ENCODE peak calls at places on chromosome 3, in seven cellular contexts. R, Y, L, Z, W, P and D are unnamed samples.

GRCh38 chr3:121574449-121574848 is 6.7 kb downstream of the ARGFX start:
- DNase-seq in R (no peak), Y (no peak), L (peak), Z (peak), W (peak), P (no peak), D (no peak)

GRCh38 chr3:123486460-123486859 is 37.6 kb upstream of the ADCY5 start:
- DNase-seq in R (no peak), Y (no peak), L (no peak), Z (no peak), W (no peak), P (no peak), D (no peak)

GRCh38 chr3:52218953-52219650 is 6.3 kb downstream of the TLR9 start:
- DNase-seq in R (no peak), Y (no peak), L (no peak), Z (peak), W (no peak), P (no peak), D (no peak)

GRCh38 chr3:66938338-66938963 is 59.7 kb upstream of the KBTBD8 start:
- DNase-seq in R (no peak), Y (peak), L (no peak), Z (peak), W (peak), P (no peak), D (peak)

GRCh38 chr3:179791793-179792192 is 139.0 kb downstream of the USP13 start:
- DNase-seq in R (no peak), Y (no peak), L (no peak), Z (no peak), W (no peak), P (no peak), D (no peak)

GRCh38 chr3:179256813-179257212 is 5.9 kb upstream of the KCNMB3 start:
- DNase-seq in R (no peak), Y (no peak), L (no peak), Z (no peak), W (no peak), P (no peak), D (no peak)

GRCh38 chr3:127738192-127738840 is 65.6 kb downstream of the ABTB1 start:
- DNase-seq in R (no peak), Y (no peak), L (no peak), Z (no peak), W (peak), P (no peak), D (no peak)

GRCh38 chr3:102069211-102069662 is 219.9 kb downstream of the NFKBIZ start:
- DNase-seq in R (no peak), Y (no peak), L (peak), Z (no peak), W (peak), P (no peak), D (no peak)

GRCh38 chr3:151314132-151314531 is 2.5 kb downstream of the GPR87 start:
- DNase-seq in R (no peak), Y (no peak), L (no peak), Z (no peak), W (no peak), P (no peak), D (no peak)

GRCh38 chr3:52055537-52056351 is 627 bp downstream of the DUSP7 start:
- DNase-seq in R (no peak), Y (no peak), L (no peak), Z (peak), W (peak), P (peak), D (peak)

GRCh38 chr3:23612296-23612891 is 193.4 kb upstream of the UBE2E1 start:
- DNase-seq in R (no peak), Y (no peak), L (peak), Z (no peak), W (peak), P (no peak), D (no peak)

GRCh38 chr3:71397046-71397445 is 186.5 kb downstream of the FOXP1 start:
- DNase-seq in R (no peak), Y (no peak), L (no peak), Z (no peak), W (peak), P (no peak), D (peak)

GRCh38 chr3:158382479-158382878 is 188.5 kb upstream of the MLF1 start:
- DNase-seq in R (no peak), Y (no peak), L (no peak), Z (no peak), W (no peak), P (no peak), D (no peak)

GRCh38 chr3:115148142-115148790 is 1.2 kb upstream of the ZBTB20 start:
- DNase-seq in R (no peak), Y (no peak), L (no peak), Z (no peak), W (no peak), P (no peak), D (no peak)

GRCh38 chr3:126125341-126125740 is 41.4 kb upstream of the SLC41A3 start:
- DNase-seq in R (no peak), Y (no peak), L (no peak), Z (no peak), W (no peak), P (no peak), D (no peak)

GRCh38 chr3:112043621-112044201 is 9.2 kb downstream of the TMPRSS7 start:
- DNase-seq in R (peak), Y (peak), L (no peak), Z (peak), W (peak), P (no peak), D (peak)

GRCh38 chr3:38004415-38005075 is 14.0 kb downstream of the VILL start:
- DNase-seq in R (no peak), Y (no peak), L (peak), Z (peak), W (peak), P (no peak), D (peak)

GRCh38 chr3:50610992-50611463 is 546 bp downstream of the CISH start:
- DNase-seq in R (no peak), Y (no peak), L (no peak), Z (no peak), W (no peak), P (no peak), D (no peak)

GRCh38 chr3:163916596-163917560 is 1161.4 kb downstream of the SI start:
- DNase-seq in R (no peak), Y (no peak), L (no peak), Z (no peak), W (peak), P (no peak), D (no peak)

GRCh38 chr3:43867673-43868072 is 176.9 kb downstream of the ABHD5 start:
- DNase-seq in R (no peak), Y (no peak), L (no peak), Z (no peak), W (peak), P (no peak), D (no peak)

GRCh38 chr3:70433091-70433490 is 120.7 kb upstream of the MDFIC2 start:
- DNase-seq in R (no peak), Y (no peak), L (no peak), Z (no peak), W (peak), P (no peak), D (no peak)

GRCh38 chr3:58356054-58356453 is 23.4 kb downstream of the PXK start:
- DNase-seq in R (no peak), Y (no peak), L (no peak), Z (no peak), W (peak), P (no peak), D (no peak)

GRCh38 chr3:143035466-143036214 is 34.3 kb downstream of the U2SURP start:
- DNase-seq in R (no peak), Y (peak), L (no peak), Z (no peak), W (peak), P (no peak), D (no peak)

GRCh38 chr3:153052096-153052460 is 109.9 kb upstream of the RAP2B start:
- DNase-seq in R (no peak), Y (no peak), L (peak), Z (no peak), W (peak), P (no peak), D (no peak)

GRCh38 chr3:55405436-55405835 is 81.7 kb downstream of the WNT5A start:
- DNase-seq in R (no peak), Y (no peak), L (no peak), Z (no peak), W (peak), P (no peak), D (peak)

GRCh38 chr3:69781593-69781992 is 42.3 kb downstream of the MITF start:
- DNase-seq in R (no peak), Y (no peak), L (no peak), Z (no peak), W (no peak), P (no peak), D (no peak)

GRCh38 chr3:50194128-50194902 is 2.9 kb downstream of the GNAT1 start:
- DNase-seq in R (peak), Y (peak), L (no peak), Z (peak), W (peak), P (peak), D (no peak)

GRCh38 chr3:53222183-53222901 is 33.5 kb downstream of the TKT start:
- DNase-seq in R (no peak), Y (no peak), L (no peak), Z (peak), W (no peak), P (no peak), D (no peak)

GRCh38 chr3:41334426-41334825 is 135.1 kb downstream of the CTNNB1 start:
- DNase-seq in R (no peak), Y (no peak), L (no peak), Z (no peak), W (no peak), P (no peak), D (no peak)

GRCh38 chr3:32347286-32348125 is 44.1 kb upstream of the CMTM7 start:
- DNase-seq in R (no peak), Y (no peak), L (no peak), Z (peak), W (no peak), P (no peak), D (no peak)

GRCh38 chr3:152968388-152969024 is 133.6 kb downstream of the P2RY1 start:
- DNase-seq in R (no peak), Y (no peak), L (no peak), Z (no peak), W (peak), P (no peak), D (no peak)